ENCODE peak calls at places on chromosomes 7 and 10, in five cellular contexts. C is left ventricle myocardium inferior, A is psoas muscle, Z is ovary, N is left lung. X is an unnamed sample.

GRCh38 chr10:78456649-78457400 is 423.2 kb downstream of the RPS24 start:
- DNase-seq in C (no peak), A (no peak), Z (no peak), N (no peak), X (no peak)

GRCh38 chr7:132518102-132518838 is 58.0 kb downstream of the PLXNA4 start:
- DNase-seq in C (no peak), A (no peak), Z (no peak), N (peak; percentile 23), X (no peak)

GRCh38 chr7:8217200-8218068 is 44.5 kb downstream of the ICA1 start:
- DNase-seq in C (no peak), A (no peak), Z (no peak), N (no peak), X (no peak)

GRCh38 chr10:32142646-32143045 is 86.4 kb upstream of the KIF5B start:
- DNase-seq in C (no peak), A (no peak), Z (no peak), N (no peak), X (no peak)

GRCh38 chr10:68508090-68508489 is 19.2 kb downstream of the SLC25A16 start:
- DNase-seq in C (no peak), A (no peak), Z (no peak), N (no peak), X (no peak)

GRCh38 chr7:138396251-138397070 is 63.6 kb upstream of the TRIM24 start:
- DNase-seq in C (no peak), A (no peak), Z (no peak), N (no peak), X (no peak)

GRCh38 chr7:113071465-113071864 is 15.2 kb downstream of the GPR85 start:
- DNase-seq in C (no peak), A (no peak), Z (no peak), N (no peak), X (no peak)

GRCh38 chr10:3872700-3873099 is 87.7 kb upstream of the KLF6 start:
- DNase-seq in C (no peak), A (no peak), Z (no peak), N (no peak), X (no peak)

GRCh38 chr10:65931291-65932080 is 994.4 kb upstream of the LRRTM3 start:
- DNase-seq in C (no peak), A (no peak), Z (no peak), N (no peak), X (no peak)

GRCh38 chr7:101819913-101820522 is 2.6 kb downstream of the CUX1 start:
- DNase-seq in C (no peak), A (no peak), Z (no peak), N (no peak), X (no peak)

GRCh38 chr7:157568785-157569584 is 232.2 kb downstream of the DNAJB6 start:
- DNase-seq in C (peak; percentile 52), A (peak; percentile 33), Z (peak; percentile 58), N (peak; percentile 83), X (no peak)

GRCh38 chr10:86967481-86967941 is 771 bp upstream of the ADIRF start:
- DNase-seq in C (no peak), A (no peak), Z (no peak), N (peak; percentile 44), X (no peak)

GRCh38 chr10:118511720-118512119 is 83.7 kb downstream of the PRLHR start:
- DNase-seq in C (no peak), A (no peak), Z (no peak), N (no peak), X (no peak)

GRCh38 chr10:43318978-43319965 is 52.2 kb upstream of the FXYD4 start:
- DNase-seq in C (no peak), A (no peak), Z (no peak), N (no peak), X (no peak)

GRCh38 chr10:69685802-69686585 is 55.9 kb downstream of the FAM241B start:
- DNase-seq in C (peak; percentile 75), A (peak; percentile 47), Z (peak; percentile 31), N (no peak), X (peak; percentile 97)

GRCh38 chr10:124465777-124466488 is 4.3 kb downstream of the LHPP start:
- DNase-seq in C (no peak), A (no peak), Z (no peak), N (no peak), X (no peak)

GRCh38 chr7:96052860-96053452 is 268.9 kb downstream of the SLC25A13 start:
- DNase-seq in C (no peak), A (no peak), Z (no peak), N (no peak), X (no peak)

GRCh38 chr10:44913312-44914079 is 2.4 kb downstream of the TMEM72 start:
- DNase-seq in C (no peak), A (no peak), Z (no peak), N (no peak), X (no peak)

GRCh38 chr7:47085491-47086275 is 496.2 kb downstream of the TNS3 start:
- DNase-seq in C (no peak), A (no peak), Z (no peak), N (no peak), X (no peak)

GRCh38 chr7:730501-731439 is 3.7 kb upstream of the PRKAR1B start:
- DNase-seq in C (no peak), A (no peak), Z (peak; percentile 14), N (no peak), X (no peak)

GRCh38 chr10:103053659-103054581 is 135.8 kb downstream of the CNNM2 start:
- DNase-seq in C (peak; percentile 44), A (peak; percentile 55), Z (peak; percentile 73), N (peak; percentile 81), X (peak; percentile 86)

GRCh38 chr10:59177031-59177861 is 803 bp downstream of the PHYHIPL start:
- DNase-seq in C (no peak), A (peak; percentile 8), Z (peak; percentile 21), N (peak; percentile 66), X (peak; percentile 29)

GRCh38 chr7:1720325-1720724 is 50.2 kb downstream of the ELFN1 start:
- DNase-seq in C (no peak), A (no peak), Z (no peak), N (peak; percentile 31), X (no peak)

GRCh38 chr7:22726849-22727792 is at the start of gene IL6:
- DNase-seq in C (peak; percentile 84), A (peak; percentile 84), Z (peak; percentile 88), N (peak; percentile 91), X (peak; percentile 65)

GRCh38 chr10:61869772-61870520 is 31.6 kb upstream of the ARID5B start:
- DNase-seq in C (no peak), A (no peak), Z (no peak), N (no peak), X (no peak)

GRCh38 chr10:63723741-63724140 is 202.5 kb downstream of the REEP3 start:
- DNase-seq in C (no peak), A (no peak), Z (no peak), N (peak; percentile 17), X (no peak)

GRCh38 chr10:63720689-63721088 is 199.5 kb downstream of the REEP3 start:
- DNase-seq in C (no peak), A (no peak), Z (no peak), N (no peak), X (no peak)

GRCh38 chr10:63724922-63725321 is 203.7 kb downstream of the REEP3 start:
- DNase-seq in C (no peak), A (no peak), Z (no peak), N (no peak), X (no peak)

GRCh38 chr10:63723320-63723719 is 202.1 kb downstream of the REEP3 start:
- DNase-seq in C (no peak), A (no peak), Z (no peak), N (no peak), X (no peak)

GRCh38 chr10:63722537-63722936 is 201.3 kb downstream of the REEP3 start:
- DNase-seq in C (no peak), A (peak; percentile 40), Z (no peak), N (no peak), X (no peak)
- H3K27ac ChIP-seq in C (peak overlapping the region; percentile 57), A (peak overlapping the region; percentile 10), Z (no peak overlapping the region), N (no peak overlapping the region), X (no peak overlapping the region)

GRCh38 chr7:121024568-121025055 is 36.1 kb downstream of the CPED1 start:
- DNase-seq in C (no peak), A (no peak), Z (no peak), N (no peak), X (no peak)
- H3K4me1 ChIP-seq in C (peaks cover 82% of the 10 kb centered on the region), A (peaks cover 64% of the 10 kb centered on the region), Z (peaks cover 4% of the 10 kb centered on the region), N (peaks cover 36% of the 10 kb centered on the region), X (peaks cover 9% of the 10 kb centered on the region)

GRCh38 chr10:89556590-89556989 is 21.2 kb upstream of the SLC16A12 start:
- DNase-seq in C (no peak), A (no peak), Z (no peak), N (no peak), X (no peak)

GRCh38 chr10:89552213-89552612 is 16.8 kb upstream of the SLC16A12 start:
- DNase-seq in C (no peak), A (no peak), Z (no peak), N (no peak), X (no peak)

GRCh38 chr10:89554433-89554832 is 19.0 kb upstream of the SLC16A12 start:
- DNase-seq in C (no peak), A (no peak), Z (no peak), N (no peak), X (no peak)

GRCh38 chr10:89553064-89553734 is 17.8 kb upstream of the SLC16A12 start:
- DNase-seq in C (no peak), A (no peak), Z (no peak), N (no peak), X (no peak)

DNA sequence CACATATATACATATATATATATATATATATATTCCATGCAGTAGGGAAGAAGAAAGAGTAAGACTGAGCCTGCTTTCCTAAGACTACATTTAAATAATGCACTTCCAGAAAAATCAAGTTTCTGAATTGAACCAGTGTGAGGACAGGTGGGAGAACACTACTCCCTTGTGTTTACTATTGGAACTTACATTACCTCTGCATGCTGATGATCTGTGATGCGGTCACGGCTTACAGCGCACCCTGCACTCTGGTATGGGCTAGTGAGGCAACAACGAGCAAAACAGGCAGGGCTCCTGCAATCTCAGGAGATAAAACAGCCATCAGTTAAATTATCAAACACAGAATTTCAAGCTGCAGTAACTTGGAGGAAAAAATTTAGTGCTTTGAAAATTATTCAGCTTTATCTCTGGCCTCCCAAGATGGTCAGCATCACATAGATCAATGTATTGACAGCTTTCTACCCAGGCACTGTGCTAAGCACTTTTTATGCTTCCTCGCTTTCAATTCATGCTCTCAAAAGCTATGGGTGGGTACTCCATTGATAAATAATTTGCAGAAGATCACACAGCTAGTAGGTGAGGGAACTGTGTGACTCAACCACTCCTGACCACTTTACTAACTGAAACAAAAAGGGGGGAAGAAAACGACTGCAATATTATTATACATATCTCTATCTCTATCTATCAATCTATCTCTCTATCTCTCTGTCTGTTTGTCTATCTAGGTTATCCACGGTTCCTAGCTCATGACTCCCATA is 20.5 kb upstream of the SLC16A12 start:
- DNase-seq in C (no peak), A (no peak), Z (no peak), N (no peak), X (no peak)
- H3K27ac ChIP-seq in C (no peak overlapping the region), A (no peak overlapping the region), Z (no peak overlapping the region), N (no peak overlapping the region), X (no peak overlapping the region)

DNA sequence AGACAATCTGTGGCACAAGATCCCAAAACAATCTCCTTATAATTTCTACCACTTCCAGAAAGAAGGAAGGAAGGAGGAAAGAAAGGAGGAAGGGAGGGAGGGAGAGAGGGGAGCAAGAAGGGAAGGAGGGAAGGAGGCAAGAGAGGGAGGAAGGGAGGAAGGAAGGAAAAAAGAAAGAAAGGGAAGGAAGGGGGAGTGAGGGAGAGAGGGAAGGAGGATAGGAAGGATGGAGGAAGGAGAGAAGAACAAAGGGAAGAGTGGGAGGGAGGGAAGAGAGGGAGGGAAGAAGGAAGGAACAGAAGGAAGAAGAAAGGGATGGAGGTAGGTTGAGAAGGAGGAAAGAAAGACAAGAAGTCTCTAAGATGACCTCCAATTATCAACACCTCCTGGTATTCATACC is 185.5 kb upstream of the NFE2L3 start:
- DNase-seq in C (no peak), A (no peak), Z (no peak), N (no peak), X (no peak)
- H3K4me1 ChIP-seq in C (peaks cover 9% of the 10 kb centered on the region), A (no peaks in the 10 kb centered on the region), Z (no peaks in the 10 kb centered on the region), N (no peaks in the 10 kb centered on the region), X (no peaks in the 10 kb centered on the region)